ENCODE peak calls at places on chromosomes 16 and 17, in seven cellular contexts. Q is PC-3, T is IMR-90, U is lower lobe of right lung, R is AG04450, F is heart left ventricle, E is colonic mucosa. S is an unnamed sample.

GRCh38 chr16:57061084-57061905 is 31.1 kb upstream of the CPNE2 start:
- DNase-seq in E (no peak), Q (peak; percentile 30), F (peak; percentile 84), R (no peak), U (peak; percentile 88), T (peak; percentile 19), S (peak; percentile 80)

GRCh38 chr17:45307290-45308015 is 9.4 kb downstream of the MAP3K14 start:
- DNase-seq in U (no peak), Q (peak; percentile 91), F (no peak), R (peak; percentile 53), T (peak; percentile 90), E (no peak), S (peak; percentile 73)

GRCh38 chr17:39628655-39629493 is 2.1 kb downstream of the PPP1R1B start:
- DNase-seq in T (no peak), F (no peak), R (no peak), E (peak; percentile 91), U (peak; percentile 79), Q (no peak), S (no peak)

GRCh38 chr17:65786479-65786878 is 225.0 kb upstream of the AXIN2 start:
- DNase-seq in T (no peak), Q (no peak), E (no peak), R (no peak), U (no peak), F (no peak), S (no peak)

GRCh38 chr16:64910351-64910750 is 211.5 kb downstream of the CDH11 start:
- DNase-seq in Q (no peak), U (no peak), R (peak; percentile 71), T (peak; percentile 96), F (peak; percentile 86), E (peak; percentile 18), S (peak; percentile 55)

GRCh38 chr16:4968879-4969278 is 10.7 kb downstream of the SEC14L5 start:
- DNase-seq in U (peak; percentile 8), F (no peak), E (no peak), Q (no peak), R (no peak), T (no peak), S (no peak)

GRCh38 chr17:7204828-7205461 is 14.7 kb downstream of the DLG4 start:
- DNase-seq in U (peak; percentile 91), T (peak; percentile 85), Q (no peak), F (peak; percentile 91), R (peak; percentile 59), E (peak; percentile 79), S (peak; percentile 98)

GRCh38 chr16:58459344-58460218 is 40.4 kb upstream of the NDRG4 start:
- DNase-seq in E (no peak), T (peak; percentile 43), R (no peak), U (no peak), F (peak; percentile 72), Q (peak; percentile 82), S (peak; percentile 43)

GRCh38 chr17:49486012-49486641 is 9.0 kb upstream of the NGFR start:
- DNase-seq in T (no peak), E (no peak), F (no peak), U (no peak), Q (no peak), R (no peak), S (no peak)

GRCh38 chr17:8225813-8226535 is 15.6 kb upstream of the AURKB start:
- DNase-seq in R (peak; percentile 59), Q (peak; percentile 55), T (peak; percentile 84), E (peak; percentile 84), F (no peak), U (peak; percentile 50), S (no peak)

GRCh38 chr16:25691519-25692091 is at the start of gene HS3ST4:
- DNase-seq in R (no peak), T (no peak), U (no peak), F (no peak), E (no peak), Q (no peak), S (no peak)

GRCh38 chr16:72932050-72932449 is 115.9 kb downstream of the ZFHX3 start:
- DNase-seq in T (peak; percentile 17), R (no peak), E (no peak), Q (no peak), U (no peak), F (no peak), S (no peak)

GRCh38 chr16:67183-67791 is 5.1 kb downstream of the RHBDF1 start:
- DNase-seq in Q (no peak), T (no peak), F (no peak), U (peak; percentile 44), E (no peak), R (no peak), S (peak; percentile 65)

GRCh38 chr16:75256871-75257343 is 5.5 kb upstream of the BCAR1 start:
- DNase-seq in R (no peak), T (peak; percentile 62), F (peak; percentile 56), Q (no peak), E (no peak), U (peak; percentile 50), S (peak; percentile 74)

GRCh38 chr16:50315346-50315997 is 49.1 kb downstream of the ADCY7 start:
- DNase-seq in Q (no peak), T (no peak), U (peak; percentile 32), F (no peak), E (no peak), R (no peak), S (peak; percentile 66)

GRCh38 chr17:37276475-37276874 is 99.3 kb upstream of the C17orf78 start:
- DNase-seq in F (no peak), R (no peak), E (no peak), Q (peak; percentile 80), U (no peak), T (peak; percentile 9), S (no peak)

GRCh38 chr16:56988948-56989945 is at the start of gene NLRC5:
- DNase-seq in Q (peak; percentile 63), F (peak; percentile 90), U (peak; percentile 95), T (peak; percentile 78), R (peak; percentile 39), E (peak; percentile 94), S (peak; percentile 94)

GRCh38 chr17:27630607-27631408 is at the start of gene LGALS9:
- DNase-seq in F (peak; percentile 43), U (no peak), R (no peak), T (peak; percentile 38), Q (peak; percentile 19), E (peak; percentile 83), S (peak; percentile 72)

GRCh38 chr16:13013043-13013442 is 111.6 kb downstream of the SHISA9 start:
- DNase-seq in R (no peak), F (no peak), T (no peak), Q (no peak), E (no peak), U (no peak), S (no peak)

GRCh38 chr17:44775838-44776621 is 17.2 kb downstream of the ADAM11 start:
- DNase-seq in E (no peak), Q (no peak), R (no peak), T (no peak), U (peak; percentile 72), F (peak; percentile 97), S (peak; percentile 62)

GRCh38 chr17:61743766-61744165 is 119.6 kb downstream of the BRIP1 start:
- DNase-seq in R (no peak), U (no peak), Q (no peak), F (no peak), E (no peak), T (no peak), S (no peak)

GRCh38 chr17:61739002-61739401 is 124.3 kb downstream of the BRIP1 start:
- DNase-seq in R (no peak), U (no peak), T (no peak), E (no peak), Q (no peak), F (no peak), S (no peak)

GRCh38 chr17:61744804-61745203 is 118.5 kb downstream of the BRIP1 start:
- DNase-seq in U (no peak), T (no peak), Q (no peak), R (no peak), E (no peak), F (no peak), S (no peak)

GRCh38 chr17:61746248-61746985 is 116.9 kb downstream of the BRIP1 start:
- DNase-seq in R (no peak), Q (no peak), E (no peak), F (no peak), T (no peak), U (no peak), S (no peak)

GRCh38 chr17:61744252-61744651 is 119.1 kb downstream of the BRIP1 start:
- DNase-seq in U (no peak), Q (no peak), R (no peak), F (no peak), E (no peak), T (no peak), S (no peak)
- H3K9me3 ChIP-seq in U (peaks cover 4% of the 10 kb centered on the region), Q (peaks cover 8% of the 10 kb centered on the region), R (peaks cover 3% of the 10 kb centered on the region), F (no peaks in the 10 kb centered on the region), E (no peaks in the 10 kb centered on the region), T (peaks cover 2% of the 10 kb centered on the region), S (no peaks in the 10 kb centered on the region)

DNA sequence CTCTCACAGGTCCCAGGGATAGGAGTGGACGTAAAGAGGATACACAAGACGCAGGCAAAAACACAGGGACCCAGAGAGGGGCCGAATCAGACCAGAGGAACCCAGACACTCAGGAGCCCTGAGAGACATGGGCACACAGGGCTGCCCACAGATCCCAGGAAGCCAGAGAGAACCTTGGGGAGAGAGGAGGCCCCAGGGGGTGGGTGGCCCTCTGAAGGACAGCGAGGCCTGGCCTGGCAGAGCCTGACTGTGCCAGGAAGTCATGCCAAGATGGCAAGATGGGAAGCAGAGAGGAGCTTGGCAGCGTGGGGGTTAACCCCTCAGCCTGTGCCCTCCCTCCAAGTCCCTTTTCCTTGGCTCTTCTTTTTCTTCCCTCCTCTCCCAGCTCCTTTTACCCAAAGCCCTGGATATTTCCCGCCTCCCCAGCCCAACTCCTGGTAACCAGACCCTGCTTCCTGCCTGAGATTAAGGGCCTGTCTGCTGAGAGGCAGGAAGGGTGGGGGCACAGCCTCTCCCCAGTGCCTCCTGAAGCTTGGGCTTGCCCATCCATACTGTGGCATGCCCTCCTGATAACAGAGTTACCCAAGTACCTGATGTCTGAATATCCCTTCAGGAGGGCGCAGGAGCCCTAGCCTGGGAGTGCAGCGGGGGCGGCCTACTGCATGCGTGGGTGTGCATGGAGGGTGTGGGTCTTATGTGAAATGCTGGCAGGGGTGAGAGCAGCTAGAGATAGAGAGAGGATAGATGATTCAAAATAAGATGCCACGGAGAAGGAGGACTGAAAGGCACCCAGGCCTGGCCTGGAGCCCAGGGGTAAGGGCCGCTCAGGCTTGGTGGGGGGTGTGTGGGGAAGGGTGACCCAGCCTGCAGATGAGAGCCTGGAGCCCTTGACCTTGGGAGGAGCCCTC is 6.0 kb upstream of the TBX21 start:
- DNase-seq in U (peak; percentile 16), T (no peak), E (no peak), R (no peak), F (peak; percentile 21), Q (no peak), S (no peak)
- H3K27ac ChIP-seq in U (no peak overlapping the region), T (no peak overlapping the region), E (no peak overlapping the region), R (no peak overlapping the region), F (no peak overlapping the region), Q (no peak overlapping the region), S (no peak overlapping the region)

GRCh38 chr16:35559911-35560636 is 2100.7 kb downstream of the TP53TG3F start:
- DNase-seq in F (no peak), E (no peak), R (no peak), U (no peak), Q (peak; percentile 28), T (no peak), S (no peak)
- H3K9me3 ChIP-seq in F (no peaks in the 10 kb centered on the region), E (no peaks in the 10 kb centered on the region), R (peaks cover 22% of the 10 kb centered on the region), U (no peaks in the 10 kb centered on the region), Q (no peaks in the 10 kb centered on the region), T (peaks cover 11% of the 10 kb centered on the region), S (no peaks in the 10 kb centered on the region)

DNA sequence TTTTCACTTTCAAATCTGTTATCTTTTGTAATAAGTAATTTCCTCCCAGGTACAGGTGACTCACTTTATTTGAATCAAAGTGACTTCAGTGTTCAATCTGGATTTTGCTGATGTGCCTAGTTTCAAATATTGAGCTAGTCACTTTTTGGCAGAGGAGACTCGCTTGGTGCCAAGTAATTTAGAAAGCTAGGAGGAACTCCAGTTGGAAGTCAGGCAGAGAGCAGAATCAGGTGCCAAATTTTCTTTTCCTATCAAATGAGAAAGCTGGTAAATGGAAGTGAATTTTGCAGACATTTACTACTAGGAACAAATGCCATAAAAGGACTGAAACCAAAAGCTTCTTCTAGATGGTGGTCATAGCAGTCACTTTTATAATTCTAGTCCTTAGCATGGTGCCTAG is 656.0 kb upstream of the KIF2B start:
- DNase-seq in F (no peak), U (no peak), Q (no peak), T (no peak), E (no peak), R (no peak), S (no peak)
- H3K27ac ChIP-seq in F (no peak overlapping the region), U (no peak overlapping the region), Q (no peak overlapping the region), T (no peak overlapping the region), E (no peak overlapping the region), R (no peak overlapping the region), S (no peak overlapping the region)